ENCODE peak calls at places on chromosome 15, in seven cellular contexts. C, D, F, N, E, J and O are unnamed samples. For H3K4me1, the result is how much of the 10 kb centered on the place peaks cover.

GRCh38 chr15:90449206-90449735 is 61.2 kb downstream of the IQGAP1 start:
- DNase-seq in C (no peak), D (no peak), F (no peak), N (no peak), E (no peak), J (no peak), O (no peak)

GRCh38 chr15:38041576-38041975 is 107.1 kb downstream of the TMCO5A start:
- DNase-seq in C (no peak), D (no peak), F (peak), N (no peak), E (no peak), J (no peak), O (no peak)

GRCh38 chr15:39555885-39556284 is 25.0 kb upstream of the THBS1 start:
- DNase-seq in C (no peak), D (no peak), F (peak), N (no peak), E (no peak), J (no peak), O (no peak)

GRCh38 chr15:48062476-48062875 is 58.3 kb upstream of the SLC24A5 start:
- DNase-seq in C (no peak), D (no peak), F (peak), N (no peak), E (no peak), J (no peak), O (no peak)

GRCh38 chr15:65896231-65896630 is 26.9 kb downstream of the RAB11A start:
- DNase-seq in C (no peak), D (no peak), F (peak), N (no peak), E (no peak), J (no peak), O (no peak)

GRCh38 chr15:86154705-86155104 is 75.0 kb downstream of the AGBL1 start:
- DNase-seq in C (no peak), D (no peak), F (no peak), N (no peak), E (no peak), J (no peak), O (no peak)

GRCh38 chr15:99137111-99137546 is 32.2 kb downstream of the SYNM start:
- DNase-seq in C (no peak), D (no peak), F (no peak), N (no peak), E (no peak), J (no peak), O (no peak)

GRCh38 chr15:38129531-38130199 is 123.0 kb upstream of the SPRED1 start:
- DNase-seq in C (no peak), D (peak), F (peak), N (peak), E (peak), J (peak), O (no peak)

GRCh38 chr15:44598892-44599291 is 61.9 kb downstream of the EIF3J start:
- DNase-seq in C (no peak), D (no peak), F (peak), N (no peak), E (no peak), J (no peak), O (no peak)

GRCh38 chr15:78204351-78205309 is 29.7 kb downstream of the ACSBG1 start:
- DNase-seq in C (no peak), D (no peak), F (peak), N (no peak), E (peak), J (peak), O (no peak)

GRCh38 chr15:39304201-39304841 is 276.6 kb upstream of the THBS1 start:
- DNase-seq in C (no peak), D (no peak), F (no peak), N (no peak), E (no peak), J (no peak), O (no peak)

GRCh38 chr15:80712956-80713355 is 17.8 kb downstream of the ABHD17C start:
- DNase-seq in C (no peak), D (no peak), F (no peak), N (no peak), E (no peak), J (no peak), O (no peak)

GRCh38 chr15:90062023-90062728 is 40.1 kb downstream of the IDH2 start:
- DNase-seq in C (no peak), D (no peak), F (peak), N (peak), E (peak), J (peak), O (peak)

GRCh38 chr15:31091531-31091930 is 10.0 kb downstream of the TRPM1 start:
- DNase-seq in C (no peak), D (no peak), F (peak), N (no peak), E (no peak), J (no peak), O (no peak)

GRCh38 chr15:53693729-53694533 is 65.5 kb downstream of the WDR72 start:
- DNase-seq in C (no peak), D (no peak), F (no peak), N (peak), E (no peak), J (peak), O (no peak)

GRCh38 chr15:45200001-45200798 is 12.4 kb upstream of the SHF start:
- DNase-seq in C (peak), D (peak), F (peak), N (peak), E (peak), J (peak), O (no peak)

GRCh38 chr15:56737791-56738190 is 4.5 kb upstream of the ZNF280D start:
- DNase-seq in C (no peak), D (no peak), F (no peak), N (no peak), E (no peak), J (no peak), O (no peak)

GRCh38 chr15:64911317-64912186 is at the start of gene ANKDD1A:
- DNase-seq in C (no peak), D (no peak), F (peak), N (peak), E (peak), J (peak), O (no peak)

GRCh38 chr15:58165661-58166060 is 27.5 kb downstream of the AQP9 start:
- DNase-seq in C (no peak), D (no peak), F (peak), N (no peak), E (peak), J (peak), O (no peak)

GRCh38 chr15:26051771-26052685 is 188.9 kb upstream of the ATP10A start:
- DNase-seq in C (no peak), D (peak), F (no peak), N (no peak), E (peak), J (no peak), O (no peak)

GRCh38 chr15:63173116-63173470 is 15.8 kb upstream of the RPS27L start:
- DNase-seq in C (no peak), D (no peak), F (no peak), N (no peak), E (no peak), J (no peak), O (no peak)

GRCh38 chr15:77010842-77011241 is 15.9 kb downstream of the PSTPIP1 start:
- DNase-seq in C (no peak), D (no peak), F (no peak), N (no peak), E (no peak), J (no peak), O (no peak)

GRCh38 chr15:87538327-87538834 is 718.2 kb downstream of the NTRK3 start:
- DNase-seq in C (no peak), D (no peak), F (no peak), N (no peak), E (no peak), J (no peak), O (no peak)

GRCh38 chr15:39939487-39940452 is 5.9 kb downstream of the EIF2AK4 start:
- DNase-seq in C (no peak), D (no peak), F (no peak), N (no peak), E (no peak), J (no peak), O (no peak)

GRCh38 chr15:39497759-39498565 is 82.9 kb upstream of the THBS1 start:
- DNase-seq in C (no peak), D (no peak), F (no peak), N (no peak), E (no peak), J (no peak), O (no peak)

GRCh38 chr15:99123706-99124451 is 19.0 kb downstream of the SYNM start:
- DNase-seq in C (no peak), D (peak), F (peak), N (peak), E (peak), J (peak), O (no peak)

GRCh38 chr15:75817151-75817935 is 25.9 kb upstream of the UBE2Q2 start:
- DNase-seq in C (no peak), D (no peak), F (peak), N (no peak), E (no peak), J (no peak), O (no peak)

GRCh38 chr15:64530472-64530871 is 70.1 kb downstream of the ZNF609 start:
- DNase-seq in C (no peak), D (no peak), F (no peak), N (no peak), E (no peak), J (no peak), O (no peak)

GRCh38 chr15:99423186-99424130 is 142.3 kb upstream of the MEF2A start:
- DNase-seq in C (no peak), D (no peak), F (no peak), N (peak), E (no peak), J (no peak), O (no peak)

GRCh38 chr15:68364660-68365035 is 67.3 kb downstream of the ITGA11 start:
- DNase-seq in C (no peak), D (no peak), F (no peak), N (no peak), E (no peak), J (no peak), O (no peak)
- H3K4me1 ChIP-seq in C (under half), D (under half), F (under half), N (under half), E (half or more), J (under half), O (under half)

GRCh38 chr15:82788496-82788895 is 17.4 kb downstream of the FSD2 start:
- DNase-seq in C (no peak), D (no peak), F (no peak), N (no peak), E (no peak), J (no peak), O (no peak)

GRCh38 chr15:82790321-82790720 is 15.5 kb downstream of the FSD2 start:
- DNase-seq in C (no peak), D (no peak), F (no peak), N (no peak), E (no peak), J (no peak), O (no peak)

GRCh38 chr15:82793737-82794136 is 12.1 kb downstream of the FSD2 start:
- DNase-seq in C (no peak), D (no peak), F (no peak), N (no peak), E (no peak), J (no peak), O (no peak)

GRCh38 chr15:82792068-82792467 is 13.8 kb downstream of the FSD2 start:
- DNase-seq in C (no peak), D (no peak), F (no peak), N (no peak), E (no peak), J (no peak), O (no peak)

GRCh38 chr15:82789491-82789890 is 16.4 kb downstream of the FSD2 start:
- DNase-seq in C (no peak), D (no peak), F (no peak), N (no peak), E (no peak), J (no peak), O (no peak)
- H3K27ac ChIP-seq in C (no peak), D (no peak), F (no peak), N (no peak), E (no peak), J (no peak), O (no peak)

DNA sequence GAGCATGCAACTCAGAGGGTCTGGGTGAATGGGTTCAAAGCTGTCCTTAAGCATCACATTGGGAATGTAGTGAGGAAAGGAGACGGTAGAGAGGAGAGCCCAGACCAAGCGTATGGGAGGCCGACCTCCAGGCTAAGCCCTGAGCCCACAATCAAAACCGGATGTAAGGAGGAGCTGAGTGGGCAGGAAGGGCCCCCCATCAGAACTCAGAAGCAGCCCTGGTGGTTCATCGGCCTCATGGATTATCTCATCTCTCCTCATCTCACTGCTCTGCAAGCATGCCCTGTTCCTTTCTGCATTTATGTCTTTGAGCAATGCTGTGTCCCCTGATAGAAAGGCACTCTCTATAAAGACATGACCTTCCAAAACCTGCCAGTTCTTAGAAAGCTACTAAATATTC is 6.2 kb downstream of the HDC start:
- DNase-seq in C (no peak), D (no peak), F (no peak), N (no peak), E (no peak), J (no peak), O (no peak)
- H3K4me1 ChIP-seq in C (under half), D (under half), F (under half), N (under half), E (under half), J (under half), O (under half)

DNA sequence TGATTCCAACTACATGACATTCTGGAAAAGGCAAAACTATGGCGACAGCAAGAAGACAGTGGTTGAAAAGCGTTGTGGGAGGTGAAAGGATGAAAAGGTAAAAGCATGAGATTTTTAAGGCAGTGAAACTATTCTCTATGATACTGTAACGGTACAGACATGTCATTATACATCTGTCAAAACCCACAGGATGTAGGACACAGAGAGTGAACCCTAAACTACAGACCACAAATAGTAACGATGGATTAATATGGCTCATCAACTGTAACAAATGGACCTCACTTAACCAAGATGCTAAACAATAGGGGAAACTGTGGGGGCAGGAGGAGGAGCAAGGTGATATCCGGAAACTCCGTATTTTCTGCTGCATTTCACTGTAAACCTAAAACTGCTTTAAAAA is 39.1 kb downstream of the MYO9A start:
- DNase-seq in C (no peak), D (no peak), F (no peak), N (no peak), E (no peak), J (no peak), O (no peak)
- H3K27ac ChIP-seq in C (no peak), D (no peak), F (no peak), N (no peak), E (no peak), J (no peak), O (no peak)

GRCh38 chr15:67144609-67145306 is 79.4 kb downstream of the SMAD3 start:
- DNase-seq in C (no peak), D (no peak), F (peak), N (no peak), E (no peak), J (no peak), O (peak)

GRCh38 chr15:67143646-67144045 is 78.2 kb downstream of the SMAD3 start:
- DNase-seq in C (no peak), D (no peak), F (no peak), N (no peak), E (no peak), J (no peak), O (no peak)

GRCh38 chr15:67146214-67146613 is 80.8 kb downstream of the SMAD3 start:
- DNase-seq in C (no peak), D (no peak), F (peak), N (no peak), E (no peak), J (peak), O (no peak)

GRCh38 chr15:67145710-67146109 is 80.3 kb downstream of the SMAD3 start:
- DNase-seq in C (no peak), D (no peak), F (no peak), N (no peak), E (no peak), J (no peak), O (no peak)

GRCh38 chr15:67145307-67145610 is 79.9 kb downstream of the SMAD3 start:
- DNase-seq in C (no peak), D (no peak), F (no peak), N (no peak), E (no peak), J (no peak), O (no peak)
- H3K4me1 ChIP-seq in C (half or more), D (under half), F (half or more), N (half or more), E (half or more), J (half or more), O (under half)

GRCh38 chr15:96217983-96218382 is 112.5 kb upstream of the NR2F2 start:
- DNase-seq in C (no peak), D (no peak), F (no peak), N (no peak), E (no peak), J (no peak), O (no peak)

GRCh38 chr15:96223939-96224338 is 106.6 kb upstream of the NR2F2 start:
- DNase-seq in C (no peak), D (no peak), F (no peak), N (no peak), E (no peak), J (no peak), O (no peak)

GRCh38 chr15:96218623-96219465 is 111.7 kb upstream of the NR2F2 start:
- DNase-seq in C (no peak), D (no peak), F (no peak), N (no peak), E (no peak), J (no peak), O (no peak)

GRCh38 chr15:96220657-96221056 is 109.8 kb upstream of the NR2F2 start:
- DNase-seq in C (no peak), D (no peak), F (no peak), N (no peak), E (no peak), J (no peak), O (no peak)

DNA sequence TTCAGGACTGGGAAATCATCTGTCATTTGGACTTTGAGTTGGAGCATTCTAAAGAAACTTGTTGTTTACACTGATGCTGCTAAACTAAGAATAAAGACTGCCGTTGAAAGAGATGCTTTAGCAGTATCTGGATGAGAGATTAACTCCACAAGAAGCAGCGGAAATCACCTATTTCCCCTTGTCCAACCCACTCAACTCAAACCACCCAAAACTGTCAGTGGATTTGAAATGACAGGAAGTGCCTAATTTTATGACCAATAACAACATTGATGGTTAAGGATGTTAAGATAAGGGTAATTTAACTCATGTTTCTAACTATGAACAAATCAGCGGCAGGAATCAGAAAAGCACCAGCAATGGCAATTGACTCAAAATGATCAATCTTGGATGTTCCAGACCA is 110.8 kb upstream of the NR2F2 start:
- DNase-seq in C (no peak), D (no peak), F (no peak), N (no peak), E (no peak), J (no peak), O (no peak)
- H3K27ac ChIP-seq in C (no peak), D (no peak), F (no peak), N (no peak), E (no peak), J (no peak), O (no peak)